ENCODE peak calls at places on chromosomes 6 and 20, in ten cellular contexts. A is H54, F is stomach, I is A549, V is ovary, Y is suprapubic skin, P is breast epithelium, O is body of pancreas, B is GM12878, M is H1. L is an unnamed sample.

GRCh38 chr20:49283703-49284625 is 6.1 kb upstream of the ZNFX1 start:
- DNase-seq in A (no peak), F (no peak), I (no peak), V (no peak), Y (no peak), P (no peak), O (no peak), B (no peak), M (no peak), L (no peak)

GRCh38 chr6:155782739-155783459 is 327.3 kb upstream of the NOX3 start:
- DNase-seq in A (no peak), F (no peak), I (no peak), V (no peak), Y (no peak), P (peak; percentile 29), O (no peak), B (no peak), M (no peak), L (no peak)

GRCh38 chr6:166504100-166504499 is 82.4 kb downstream of the RAMACL start:
- DNase-seq in A (no peak), F (no peak), I (no peak), V (peak; percentile 10), Y (no peak), P (no peak), O (no peak), B (no peak), M (no peak), L (no peak)

GRCh38 chr6:122783401-122783800 is 3.9 kb downstream of the FABP7 start:
- DNase-seq in A (no peak), F (no peak), I (no peak), V (no peak), Y (no peak), P (no peak), O (no peak), B (no peak), M (no peak), L (no peak)

GRCh38 chr6:160137989-160138835 is 16.6 kb downstream of the SLC22A1 start:
- DNase-seq in A (peak; percentile 27), F (peak; percentile 72), I (peak; percentile 65), V (peak; percentile 68), Y (no peak), P (no peak), O (peak; percentile 71), B (peak; percentile 23), M (peak; percentile 71), L (peak; percentile 44)

GRCh38 chr6:106119526-106119925 is 33.4 kb downstream of the PRDM1 start:
- DNase-seq in A (no peak), F (no peak), I (no peak), V (no peak), Y (no peak), P (peak; percentile 82), O (no peak), B (no peak), M (no peak), L (no peak)

GRCh38 chr6:13500264-13500663 is 12.9 kb upstream of the GFOD1 start:
- DNase-seq in A (peak; percentile 44), F (no peak), I (no peak), V (no peak), Y (no peak), P (no peak), O (no peak), B (no peak), M (no peak), L (no peak)

GRCh38 chr6:34333858-34334257 is 58.6 kb downstream of the NUDT3 start:
- DNase-seq in A (no peak), F (no peak), I (no peak), V (no peak), Y (no peak), P (no peak), O (no peak), B (no peak), M (no peak), L (no peak)

GRCh38 chr20:38857703-38858102 is 52.2 kb downstream of the PPP1R16B start:
- DNase-seq in A (no peak), F (no peak), I (no peak), V (no peak), Y (no peak), P (no peak), O (no peak), B (no peak), M (no peak), L (no peak)

GRCh38 chr20:38861071-38861401 is 55.5 kb downstream of the PPP1R16B start:
- DNase-seq in A (no peak), F (no peak), I (no peak), V (no peak), Y (no peak), P (no peak), O (no peak), B (no peak), M (no peak), L (no peak)

GRCh38 chr20:38862226-38862625 is 56.7 kb downstream of the PPP1R16B start:
- DNase-seq in A (no peak), F (no peak), I (no peak), V (no peak), Y (no peak), P (no peak), O (no peak), B (no peak), M (no peak), L (no peak)

GRCh38 chr20:38856570-38856969 is 51.1 kb downstream of the PPP1R16B start:
- DNase-seq in A (no peak), F (no peak), I (no peak), V (no peak), Y (no peak), P (no peak), O (no peak), B (no peak), M (no peak), L (no peak)

GRCh38 chr20:38859070-38859690 is 53.7 kb downstream of the PPP1R16B start:
- DNase-seq in A (no peak), F (no peak), I (no peak), V (no peak), Y (no peak), P (no peak), O (no peak), B (no peak), M (no peak), L (peak; percentile 20)
- TF ChIP-seq POLR2A in A (no peak), F (no peak), I (no peak), V (no peak), Y (no peak), P (no peak), O (no peak), B (peak; percentile 31), M (no peak), L (no peak)

DNA sequence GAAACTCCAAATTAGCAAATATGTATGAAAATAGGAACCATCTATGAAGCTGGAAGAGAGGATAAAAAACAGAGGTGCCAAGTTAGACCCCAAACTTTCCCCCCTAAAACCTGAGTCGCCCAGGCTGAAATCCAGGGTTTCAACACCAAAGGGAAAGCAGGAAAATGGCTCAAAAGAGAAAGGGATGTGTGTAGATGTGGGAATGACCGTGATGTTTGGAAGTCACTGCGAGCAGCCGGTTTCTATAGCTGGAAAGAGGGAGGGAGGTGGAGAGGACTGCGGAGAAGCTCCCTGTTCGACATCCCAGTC is 4.5 kb downstream of the RING1 start:
- DNase-seq in A (no peak), F (no peak), I (no peak), V (no peak), Y (no peak), P (no peak), O (no peak), B (no peak), M (no peak), L (no peak)
- TF ChIP-seq POLR2A in A (no peak), F (no peak), I (no peak), V (no peak), Y (no peak), P (no peak), O (no peak), B (no peak), M (no peak), L (no peak)

GRCh38 chr20:35738410-35739179 is 3.5 kb downstream of the RBM39 start:
- DNase-seq in A (no peak), F (no peak), I (no peak), V (no peak), Y (no peak), P (no peak), O (no peak), B (no peak), M (no peak), L (no peak)

GRCh38 chr20:35734374-35734773 is 7.7 kb downstream of the RBM39 start:
- DNase-seq in A (no peak), F (no peak), I (no peak), V (no peak), Y (no peak), P (no peak), O (no peak), B (no peak), M (no peak), L (no peak)

GRCh38 chr20:35737865-35738333 is 4.2 kb downstream of the RBM39 start:
- DNase-seq in A (no peak), F (no peak), I (no peak), V (no peak), Y (no peak), P (no peak), O (no peak), B (no peak), M (no peak), L (no peak)

GRCh38 chr20:35734777-35735649 is 7.0 kb downstream of the RBM39 start:
- DNase-seq in A (no peak), F (no peak), I (no peak), V (no peak), Y (no peak), P (no peak), O (no peak), B (no peak), M (no peak), L (no peak)

GRCh38 chr20:35735828-35736470 is 6.1 kb downstream of the RBM39 start:
- DNase-seq in A (no peak), F (no peak), I (no peak), V (no peak), Y (no peak), P (no peak), O (no peak), B (no peak), M (no peak), L (no peak)
- TF ChIP-seq POLR2A in A (no peak), F (no peak), I (no peak), V (no peak), Y (no peak), P (no peak), O (no peak), B (no peak), M (no peak), L (no peak)

GRCh38 chr20:63890616-63891015 is 4.3 kb upstream of the DNAJC5 start:
- DNase-seq in A (no peak), F (no peak), I (no peak), V (no peak), Y (no peak), P (no peak), O (no peak), B (no peak), M (no peak), L (no peak)

GRCh38 chr20:63892402-63892801 is 2.5 kb upstream of the DNAJC5 start:
- DNase-seq in A (no peak), F (no peak), I (no peak), V (no peak), Y (no peak), P (no peak), O (no peak), B (no peak), M (no peak), L (no peak)

GRCh38 chr20:63889241-63890200 is 5.4 kb upstream of the DNAJC5 start:
- DNase-seq in A (no peak), F (peak; percentile 37), I (no peak), V (no peak), Y (no peak), P (peak; percentile 68), O (no peak), B (no peak), M (no peak), L (no peak)

GRCh38 chr20:63890201-63890576 is 4.7 kb upstream of the DNAJC5 start:
- DNase-seq in A (no peak), F (no peak), I (no peak), V (no peak), Y (no peak), P (no peak), O (no peak), B (no peak), M (no peak), L (no peak)

DNA sequence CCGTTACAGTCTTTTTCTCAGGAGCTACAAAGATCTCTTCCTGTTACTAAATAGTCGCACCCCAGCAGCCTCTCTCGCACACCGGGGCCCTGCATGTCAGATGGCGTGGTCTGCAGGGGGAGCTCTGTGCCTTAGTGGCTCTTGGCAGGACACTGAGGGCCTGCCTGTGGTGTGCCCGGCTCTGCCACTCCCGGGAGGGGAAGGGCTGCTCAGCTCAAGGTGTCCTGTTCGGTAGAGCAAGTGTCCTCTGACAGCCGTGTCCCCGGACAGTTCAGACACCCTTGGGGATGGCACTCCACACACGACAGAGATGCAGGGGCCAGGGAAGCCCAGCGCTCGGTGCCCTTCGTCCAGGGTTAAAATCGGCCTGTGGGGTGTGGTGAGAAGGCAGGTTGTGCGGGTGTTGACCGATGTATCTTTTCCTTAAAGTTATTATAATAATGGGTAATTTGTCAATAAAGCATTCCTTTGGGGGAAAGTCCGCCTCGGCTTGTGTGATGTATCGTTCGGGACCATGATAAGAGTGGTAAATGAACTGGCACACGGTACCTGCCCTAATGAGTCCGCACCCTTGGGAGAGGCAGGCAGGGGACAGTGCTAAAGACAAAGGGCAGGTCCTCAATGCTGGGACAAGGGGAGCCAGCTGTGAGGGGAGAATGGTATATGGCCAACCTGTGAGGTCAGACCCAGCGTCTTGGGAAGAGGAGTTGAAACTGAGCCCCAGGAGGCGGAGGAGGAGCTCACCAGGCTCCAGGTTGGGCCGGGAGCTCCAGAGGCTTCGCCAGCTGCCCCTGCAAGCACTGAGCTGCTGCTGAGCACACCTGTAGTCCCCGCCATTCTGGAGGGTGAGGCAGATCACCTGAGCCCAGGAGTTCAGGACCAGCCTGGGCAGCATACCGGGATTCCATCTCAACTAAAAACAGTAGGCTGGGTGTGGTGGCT is 3.6 kb upstream of the DNAJC5 start:
- DNase-seq in A (no peak), F (no peak), I (no peak), V (no peak), Y (no peak), P (no peak), O (no peak), B (no peak), M (no peak), L (no peak)
- TF ChIP-seq POLR2A in A (no peak), F (no peak), I (no peak), V (no peak), Y (no peak), P (no peak), O (no peak), B (no peak), M (no peak), L (no peak)